ENCODE peak calls at places on chromosomes 12 and 14, in nine cellular contexts. One of them, this sample, is unnamed.

GRCh38 chr14:96502621-96503251 is 554 bp downstream of the PAPOLA start:
- DNase-seq in WERI-Rb-1: peak; percentile 39
- DNase-seq in CD4-positive, CD25-positive, alpha-beta regulatory T cell: no peak
- DNase-seq in IMR-90: peak; percentile 13
- DNase-seq in substantia nigra: peak; percentile 73
- DNase-seq in activated CD8-positive, alpha-beta memory T cell treated with anti-CD3 and anti-CD28 coated beads for 4 hours: no peak
- DNase-seq in psoas muscle: peak; percentile 66
- DNase-seq in NCI-H1105 treated with DMSO at 0.1 percent for 48 hours: peak; percentile 35
- DNase-seq in NCI-H187: no peak
- DNase-seq in this sample: peak; percentile 52

GRCh38 chr12:54419088-54419887 is at the start of gene ITGA5:
- DNase-seq in IMR-90: peak; percentile 69
- DNase-seq in NCI-H187: no peak
- DNase-seq in substantia nigra: peak; percentile 32
- DNase-seq in NCI-H1105 treated with DMSO at 0.1 percent for 48 hours: no peak
- DNase-seq in CD4-positive, CD25-positive, alpha-beta regulatory T cell: no peak
- DNase-seq in activated CD8-positive, alpha-beta memory T cell treated with anti-CD3 and anti-CD28 coated beads for 4 hours: no peak
- DNase-seq in WERI-Rb-1: peak; percentile 37
- DNase-seq in psoas muscle: peak; percentile 85
- DNase-seq in this sample: peak; percentile 78

GRCh38 chr12:69435644-69436043 is 34.5 kb upstream of the FRS2 start:
- DNase-seq in NCI-H1105 treated with DMSO at 0.1 percent for 48 hours: no peak
- DNase-seq in substantia nigra: no peak
- DNase-seq in IMR-90: peak; percentile 35
- DNase-seq in psoas muscle: no peak
- DNase-seq in NCI-H187: peak; percentile 7
- DNase-seq in CD4-positive, CD25-positive, alpha-beta regulatory T cell: no peak
- DNase-seq in activated CD8-positive, alpha-beta memory T cell treated with anti-CD3 and anti-CD28 coated beads for 4 hours: no peak
- DNase-seq in WERI-Rb-1: no peak
- DNase-seq in this sample: no peak

GRCh38 chr12:69343357-69343756 is 4.8 kb upstream of the LYZ start:
- DNase-seq in IMR-90: no peak
- DNase-seq in CD4-positive, CD25-positive, alpha-beta regulatory T cell: no peak
- DNase-seq in substantia nigra: no peak
- DNase-seq in activated CD8-positive, alpha-beta memory T cell treated with anti-CD3 and anti-CD28 coated beads for 4 hours: no peak
- DNase-seq in NCI-H1105 treated with DMSO at 0.1 percent for 48 hours: no peak
- DNase-seq in psoas muscle: no peak
- DNase-seq in NCI-H187: no peak
- DNase-seq in WERI-Rb-1: no peak
- DNase-seq in this sample: no peak

GRCh38 chr14:105256292-105256960 is 8.1 kb downstream of the BTBD6 start:
- DNase-seq in IMR-90: no peak
- DNase-seq in NCI-H187: no peak
- DNase-seq in substantia nigra: no peak
- DNase-seq in WERI-Rb-1: no peak
- DNase-seq in NCI-H1105 treated with DMSO at 0.1 percent for 48 hours: no peak
- DNase-seq in CD4-positive, CD25-positive, alpha-beta regulatory T cell: no peak
- DNase-seq in activated CD8-positive, alpha-beta memory T cell treated with anti-CD3 and anti-CD28 coated beads for 4 hours: no peak
- DNase-seq in psoas muscle: no peak
- DNase-seq in this sample: no peak

GRCh38 chr14:102652194-102652593 is 59.7 kb downstream of the RCOR1 start:
- DNase-seq in NCI-H1105 treated with DMSO at 0.1 percent for 48 hours: no peak
- DNase-seq in IMR-90: no peak
- DNase-seq in activated CD8-positive, alpha-beta memory T cell treated with anti-CD3 and anti-CD28 coated beads for 4 hours: no peak
- DNase-seq in CD4-positive, CD25-positive, alpha-beta regulatory T cell: no peak
- DNase-seq in WERI-Rb-1: no peak
- DNase-seq in substantia nigra: no peak
- DNase-seq in psoas muscle: no peak
- DNase-seq in NCI-H187: no peak
- DNase-seq in this sample: no peak

GRCh38 chr14:32933943-32934890 is 4.5 kb upstream of the NPAS3 start:
- DNase-seq in activated CD8-positive, alpha-beta memory T cell treated with anti-CD3 and anti-CD28 coated beads for 4 hours: no peak
- DNase-seq in CD4-positive, CD25-positive, alpha-beta regulatory T cell: no peak
- DNase-seq in psoas muscle: peak; percentile 17
- DNase-seq in substantia nigra: peak; percentile 64
- DNase-seq in NCI-H1105 treated with DMSO at 0.1 percent for 48 hours: peak; percentile 59
- DNase-seq in IMR-90: no peak
- DNase-seq in WERI-Rb-1: peak; percentile 45
- DNase-seq in NCI-H187: no peak
- DNase-seq in this sample: peak; percentile 16

GRCh38 chr12:47216150-47216677 is 136.5 kb upstream of the AMIGO2 start:
- DNase-seq in CD4-positive, CD25-positive, alpha-beta regulatory T cell: peak; percentile 76
- DNase-seq in psoas muscle: no peak
- DNase-seq in WERI-Rb-1: no peak
- DNase-seq in activated CD8-positive, alpha-beta memory T cell treated with anti-CD3 and anti-CD28 coated beads for 4 hours: no peak
- DNase-seq in substantia nigra: peak; percentile 21
- DNase-seq in NCI-H187: no peak
- DNase-seq in IMR-90: no peak
- DNase-seq in NCI-H1105 treated with DMSO at 0.1 percent for 48 hours: no peak
- DNase-seq in this sample: no peak

GRCh38 chr12:49703647-49704137 is 3.5 kb downstream of the FMNL3 start:
- DNase-seq in NCI-H187: no peak
- DNase-seq in NCI-H1105 treated with DMSO at 0.1 percent for 48 hours: no peak
- DNase-seq in activated CD8-positive, alpha-beta memory T cell treated with anti-CD3 and anti-CD28 coated beads for 4 hours: no peak
- DNase-seq in substantia nigra: no peak
- DNase-seq in IMR-90: peak; percentile 92
- DNase-seq in CD4-positive, CD25-positive, alpha-beta regulatory T cell: no peak
- DNase-seq in psoas muscle: no peak
- DNase-seq in WERI-Rb-1: no peak
- DNase-seq in this sample: peak; percentile 67

GRCh38 chr12:92928431-92928961 is 599 bp downstream of the EEA1 start:
- DNase-seq in activated CD8-positive, alpha-beta memory T cell treated with anti-CD3 and anti-CD28 coated beads for 4 hours: peak; percentile 56
- DNase-seq in CD4-positive, CD25-positive, alpha-beta regulatory T cell: peak; percentile 39
- DNase-seq in WERI-Rb-1: peak; percentile 25
- DNase-seq in psoas muscle: no peak
- DNase-seq in NCI-H1105 treated with DMSO at 0.1 percent for 48 hours: peak; percentile 36
- DNase-seq in substantia nigra: peak; percentile 62
- DNase-seq in IMR-90: no peak
- DNase-seq in NCI-H187: no peak
- DNase-seq in this sample: peak; percentile 41

GRCh38 chr14:40074169-40074568 is 641.9 kb upstream of the FBXO33 start:
- DNase-seq in NCI-H1105 treated with DMSO at 0.1 percent for 48 hours: no peak
- DNase-seq in CD4-positive, CD25-positive, alpha-beta regulatory T cell: no peak
- DNase-seq in NCI-H187: no peak
- DNase-seq in activated CD8-positive, alpha-beta memory T cell treated with anti-CD3 and anti-CD28 coated beads for 4 hours: no peak
- DNase-seq in IMR-90: no peak
- DNase-seq in psoas muscle: no peak
- DNase-seq in WERI-Rb-1: no peak
- DNase-seq in substantia nigra: no peak
- DNase-seq in this sample: no peak